ENCODE peak calls at places on chromosomes 7 and 10, in six cellular contexts. B, P, D, L, Y and X are unnamed samples.
A peak's percentile ranks its signal among the peaks of the same experiment; 100 is the strongest.

GRCh38 chr7:17613338-17614041 is 315.0 kb downstream of the AHR start:
- DNase-seq in B (no peak), P (no peak), D (no peak), L (no peak), Y (no peak), X (no peak)

GRCh38 chr7:155997431-155998327 is 185.4 kb upstream of the SHH start:
- DNase-seq in B (no peak), P (no peak), D (no peak), L (no peak), Y (no peak), X (no peak)

GRCh38 chr10:97302088-97302791 is 9.8 kb upstream of the ARHGAP19 start:
- DNase-seq in B (no peak), P (no peak), D (no peak), L (no peak), Y (no peak), X (no peak)

GRCh38 chr10:11331706-11332105 is 279.7 kb downstream of the USP6NL start:
- DNase-seq in B (peak; percentile 47), P (no peak), D (peak; percentile 4), L (no peak), Y (no peak), X (no peak)

GRCh38 chr10:70660722-70661121 is 11.6 kb upstream of the ADAMTS14 start:
- DNase-seq in B (no peak), P (no peak), D (no peak), L (no peak), Y (no peak), X (no peak)

GRCh38 chr10:128158024-128158795 is 32.0 kb upstream of the MKI67 start:
- DNase-seq in B (no peak), P (no peak), D (no peak), L (no peak), Y (no peak), X (no peak)

GRCh38 chr10:79496896-79497295 is 15.4 kb upstream of the EIF5AL1 start:
- DNase-seq in B (no peak), P (no peak), D (no peak), L (no peak), Y (no peak), X (no peak)

GRCh38 chr10:5645375-5645774 is 21.0 kb downstream of the ASB13 start:
- DNase-seq in B (no peak), P (no peak), D (no peak), L (peak; percentile 83), Y (no peak), X (no peak)

GRCh38 chr10:104784452-104784851 is 143.4 kb downstream of the SORCS3 start:
- DNase-seq in B (no peak), P (no peak), D (no peak), L (no peak), Y (no peak), X (no peak)

GRCh38 chr7:88566174-88566729 is 193.2 kb upstream of the ZNF804B start:
- DNase-seq in B (no peak), P (no peak), D (no peak), L (no peak), Y (no peak), X (no peak)

GRCh38 chr10:70761031-70761601 is 24.1 kb downstream of the TBATA start:
- DNase-seq in B (peak; percentile 42), P (no peak), D (no peak), L (no peak), Y (peak; percentile 45), X (no peak)

GRCh38 chr10:109393425-109393824 is 529.9 kb downstream of the XPNPEP1 start:
- DNase-seq in B (no peak), P (no peak), D (no peak), L (no peak), Y (peak; percentile 75), X (no peak)

GRCh38 chr7:140675726-140676125 is 3.0 kb downstream of the ADCK2 start:
- DNase-seq in B (no peak), P (no peak), D (no peak), L (no peak), Y (no peak), X (no peak)

GRCh38 chr7:140674899-140675701 is 2.4 kb downstream of the ADCK2 start:
- DNase-seq in B (peak; percentile 77), P (peak; percentile 27), D (peak; percentile 57), L (peak; percentile 44), Y (peak; percentile 66), X (no peak)

GRCh38 chr7:140673063-140673769 is 471 bp downstream of the ADCK2 start:
- DNase-seq in B (no peak), P (no peak), D (no peak), L (peak; percentile 85), Y (peak; percentile 57), X (peak; percentile 56)

GRCh38 chr7:140673770-140674155 is 1.0 kb downstream of the ADCK2 start:
- DNase-seq in B (no peak), P (no peak), D (no peak), L (peak; percentile 49), Y (no peak), X (no peak)

GRCh38 chr7:140674356-140674800 is 1.6 kb downstream of the ADCK2 start:
- DNase-seq in B (no peak), P (no peak), D (no peak), L (peak; percentile 55), Y (no peak), X (no peak)
- H3K9ac ChIP-seq in B (no peak overlapping the region), P (no peak overlapping the region), D (no peak overlapping the region), L (no peak overlapping the region), Y (no peak overlapping the region), X (no peak overlapping the region)

GRCh38 chr10:34022195-34022594 is 687.7 kb upstream of the NRP1 start:
- DNase-seq in B (no peak), P (no peak), D (no peak), L (no peak), Y (no peak), X (no peak)
- TF ChIP-seq CTCF in B (no peak), P (no peak), D (no peak), L (no peak), Y (no peak), X (no peak)

DNA sequence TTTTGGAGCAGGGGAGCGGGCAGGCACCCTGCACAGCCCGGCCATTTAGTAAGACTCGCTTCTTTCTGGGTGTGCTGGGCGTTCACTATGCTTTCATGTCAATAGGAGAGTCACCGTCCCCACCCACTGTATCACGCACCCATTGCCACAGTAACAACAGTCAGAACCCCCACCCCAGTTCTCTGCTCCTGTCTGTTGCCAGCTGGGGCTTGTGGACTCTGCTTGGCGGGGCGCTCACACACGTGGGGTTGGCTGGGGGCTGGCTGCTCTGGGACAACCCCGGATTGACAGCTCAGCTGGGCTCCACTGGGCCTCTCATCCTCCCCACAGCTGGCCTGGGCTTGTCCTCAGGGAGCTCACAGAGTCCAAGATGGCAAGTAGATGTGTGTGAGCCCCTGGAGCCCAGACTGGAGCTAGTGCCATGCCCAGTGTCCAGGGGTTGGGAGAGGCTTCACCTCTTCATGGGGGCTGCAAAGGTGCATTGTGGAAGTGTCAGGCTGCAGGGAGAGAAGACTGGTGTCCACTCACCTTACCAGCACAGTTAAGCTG is 59.6 kb downstream of the GLRX3 start:
- DNase-seq in B (no peak), P (no peak), D (no peak), L (no peak), Y (no peak), X (no peak)
- H3K9ac ChIP-seq in B (no peak overlapping the region), P (no peak overlapping the region), D (no peak overlapping the region), L (no peak overlapping the region), Y (no peak overlapping the region), X (no peak overlapping the region)

DNA sequence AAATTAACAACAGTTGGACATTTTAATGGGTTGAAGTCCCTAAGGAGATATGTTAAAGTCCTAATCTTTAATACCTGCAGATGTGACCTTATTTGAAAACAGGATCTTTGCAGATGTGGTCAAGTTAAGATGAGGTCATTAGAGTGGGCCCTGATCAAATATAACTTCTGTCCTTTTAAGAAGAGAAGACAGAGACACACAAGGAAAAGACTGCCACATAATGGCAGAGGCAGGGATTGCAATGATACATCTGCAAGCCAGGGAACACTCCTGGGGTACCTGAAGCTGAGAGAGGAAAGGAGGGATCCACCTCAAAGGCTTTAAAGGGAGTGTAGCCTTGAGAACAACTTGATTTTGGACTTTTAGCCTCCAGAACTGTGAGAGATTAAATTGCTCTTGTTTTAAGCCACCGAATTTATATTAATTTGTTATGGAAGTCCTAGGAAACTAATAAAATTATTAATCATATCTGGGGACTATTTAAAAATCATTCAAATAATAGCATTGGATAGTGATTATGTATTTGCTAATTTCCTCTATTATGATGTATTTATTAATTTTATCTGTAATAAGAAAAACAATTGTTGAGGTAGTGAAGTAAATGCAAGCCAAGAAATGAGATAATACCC is 700.0 kb upstream of the PCDH15 start:
- DNase-seq in B (peak; percentile 32), P (no peak), D (no peak), L (peak; percentile 18), Y (peak; percentile 62), X (peak; percentile 20)
- TF ChIP-seq CTCF in B (peak; percentile 60), P (peak; percentile 5), D (no peak), L (no peak), Y (peak; percentile 76), X (peak; percentile 77)